ENCODE peak calls at places on chromosomes 4 and X, in four cellular contexts. B, S, G and I are unnamed samples.

GRCh38 chrX:100911731-100912130 is 17.0 kb downstream of the XKRX start:
- DNase-seq in B (no peak), S (no peak), G (no peak), I (no peak)

GRCh38 chr4:31234494-31234893 is 514.3 kb downstream of the PCDH7 start:
- DNase-seq in B (no peak), S (no peak), G (no peak), I (no peak)

GRCh38 chr4:3323071-3323481 is 30.3 kb downstream of the RGS12 start:
- DNase-seq in B (no peak), S (no peak), G (no peak), I (peak; percentile 40)

GRCh38 chr4:169404959-169405358 is 134.2 kb upstream of the SH3RF1 start:
- DNase-seq in B (peak; percentile 26), S (no peak), G (no peak), I (no peak)

GRCh38 chr4:9608300-9608699 is 164.1 kb downstream of the DEFB131A start:
- DNase-seq in B (no peak), S (no peak), G (no peak), I (no peak)

GRCh38 chr4:176875026-176875425 is 82.3 kb upstream of the VEGFC start:
- DNase-seq in B (peak; percentile 20), S (no peak), G (no peak), I (no peak)

GRCh38 chr4:127985989-127986388 is 20.8 kb downstream of the ABHD18 start:
- DNase-seq in B (no peak), S (no peak), G (no peak), I (no peak)

GRCh38 chr4:37890501-37891220 is at the start of gene TBC1D1:
- DNase-seq in B (no peak), S (no peak), G (peak; percentile 82), I (peak; percentile 90)

GRCh38 chrX:37958493-37959211 is 47.7 kb upstream of the SYTL5 start:
- DNase-seq in B (peak; percentile 14), S (no peak), G (no peak), I (no peak)

GRCh38 chrX:128458888-128459287 is 406.7 kb upstream of the ACTRT1 start:
- DNase-seq in B (no peak), S (no peak), G (no peak), I (no peak)

GRCh38 chr4:81870275-81870674 is 398.6 kb upstream of the RASGEF1B start:
- DNase-seq in B (no peak), S (no peak), G (no peak), I (no peak)

GRCh38 chr4:175440776-175441175 is 371.3 kb downstream of the GPM6A start:
- DNase-seq in B (no peak), S (no peak), G (no peak), I (no peak)

GRCh38 chr4:84750956-84751275 is 168.0 kb downstream of the CDS1 start:
- DNase-seq in B (no peak), S (no peak), G (no peak), I (no peak)

GRCh38 chr4:176949022-176949421 is 156.3 kb upstream of the VEGFC start:
- DNase-seq in B (peak; percentile 34), S (no peak), G (no peak), I (peak; percentile 62)

GRCh38 chrX:22748093-22748999 is 251.4 kb upstream of the DDX53 start:
- DNase-seq in B (peak; percentile 43), S (peak; percentile 0), G (peak; percentile 51), I (no peak)

GRCh38 chrX:1398431-1399340 is 6.8 kb upstream of the SLC25A6 start:
- DNase-seq in B (no peak), S (no peak), G (no peak), I (peak; percentile 59)

GRCh38 chr4:1506956-1507721 is 100.9 kb upstream of the NKX1-1 start:
- DNase-seq in B (no peak), S (no peak), G (no peak), I (peak; percentile 27)

GRCh38 chr4:2413821-2414610 is 4.4 kb downstream of the ZFYVE28 start:
- DNase-seq in B (no peak), S (no peak), G (no peak), I (peak; percentile 65)

GRCh38 chr4:27616166-27616565 is 755.5 kb downstream of the STIM2 start:
- DNase-seq in B (no peak), S (no peak), G (no peak), I (no peak)